ENCODE peak calls at places on chromosome 11, in eight cellular contexts. H is uterus, R is heart right ventricle, O is thoracic aorta, F is breast epithelium, M is aorta, A is pancreas, S is neural progenitor cell. P is an unnamed sample. For H3K4me1, the result is how much of the 10 kb centered on the place peaks cover.

GRCh38 chr11:123301696-123302400 is 106.8 kb upstream of the CLMP start:
- DNase-seq in H (peak), R (peak), O (no peak), F (no peak), M (peak), A (peak), S (peak), P (peak)

GRCh38 chr11:123903932-123904331 is 2.0 kb downstream of the OR8D4 start:
- DNase-seq in H (no peak), R (no peak), O (no peak), F (no peak), M (no peak), A (no peak), S (no peak), P (no peak)

GRCh38 chr11:121485221-121485620 is 32.5 kb upstream of the SORL1-AS1 start:
- DNase-seq in H (no peak), R (no peak), O (no peak), F (no peak), M (no peak), A (no peak), S (no peak), P (no peak)

GRCh38 chr11:94400839-94401772 is at the start of gene GPR83:
- DNase-seq in H (no peak), R (no peak), O (no peak), F (no peak), M (no peak), A (no peak), S (peak), P (no peak)

GRCh38 chr11:2668876-2669275 is 30.9 kb downstream of the KCNQ1OT1 start:
- DNase-seq in H (no peak), R (no peak), O (no peak), F (no peak), M (no peak), A (no peak), S (no peak), P (no peak)

GRCh38 chr11:93487032-93487483 is 56.1 kb downstream of the SMCO4 start:
- DNase-seq in H (peak), R (no peak), O (no peak), F (no peak), M (no peak), A (no peak), S (no peak), P (no peak)

GRCh38 chr11:19635332-19635731 is 77.3 kb upstream of the NAV2 start:
- DNase-seq in H (no peak), R (no peak), O (no peak), F (no peak), M (no peak), A (no peak), S (no peak), P (no peak)

GRCh38 chr11:71372693-71373657 is 75.2 kb downstream of the DHCR7 start:
- DNase-seq in H (no peak), R (no peak), O (no peak), F (no peak), M (no peak), A (no peak), S (peak), P (no peak)

GRCh38 chr11:23021287-23021863 is 161.1 kb upstream of the CCDC179 start:
- DNase-seq in H (no peak), R (no peak), O (no peak), F (no peak), M (no peak), A (no peak), S (peak), P (no peak)

GRCh38 chr11:12160680-12161079 is 50.3 kb downstream of the MICAL2 start:
- DNase-seq in H (peak), R (no peak), O (no peak), F (no peak), M (peak), A (no peak), S (no peak), P (no peak)

GRCh38 chr11:86670179-86670578 is 2.2 kb downstream of the ME3 start:
- DNase-seq in H (no peak), R (no peak), O (no peak), F (no peak), M (no peak), A (no peak), S (no peak), P (no peak)

GRCh38 chr11:86673055-86673843 is 833 bp upstream of the ME3 start:
- DNase-seq in H (no peak), R (no peak), O (no peak), F (no peak), M (no peak), A (no peak), S (no peak), P (no peak)

GRCh38 chr11:86673872-86674750 is 1.7 kb upstream of the ME3 start:
- DNase-seq in H (no peak), R (no peak), O (no peak), F (no peak), M (no peak), A (no peak), S (no peak), P (no peak)

GRCh38 chr11:86671386-86672006 is 920 bp downstream of the ME3 start:
- DNase-seq in H (peak), R (peak), O (no peak), F (peak), M (peak), A (peak), S (peak), P (peak)

GRCh38 chr11:86672007-86672621 is at the start of gene ME3:
- DNase-seq in H (peak), R (peak), O (peak), F (peak), M (peak), A (peak), S (peak), P (peak)
- H3K27ac ChIP-seq in H (peak), R (peak), O (peak), F (peak), M (peak), A (peak), S (no peak), P (peak)

GRCh38 chr11:133928628-133929059 is 28.1 kb downstream of the IGSF9B start:
- DNase-seq in H (no peak), R (no peak), O (no peak), F (peak), M (no peak), A (no peak), S (no peak), P (no peak)
- H3K4me3 ChIP-seq in H (no peak), R (no peak), O (no peak), F (peak), M (no peak), A (no peak), S (no peak), P (no peak)

GRCh38 chr11:61961570-61962212 is 5.7 kb downstream of the FTH1 start:
- DNase-seq in H (peak), R (peak), O (no peak), F (no peak), M (peak), A (no peak), S (no peak), P (no peak)

GRCh38 chr11:61963016-61963281 is 4.5 kb downstream of the FTH1 start:
- DNase-seq in H (no peak), R (no peak), O (no peak), F (no peak), M (peak), A (no peak), S (no peak), P (no peak)

GRCh38 chr11:61963282-61964057 is 4.0 kb downstream of the FTH1 start:
- DNase-seq in H (no peak), R (no peak), O (no peak), F (peak), M (peak), A (no peak), S (no peak), P (no peak)

GRCh38 chr11:61960532-61960931 is 6.9 kb downstream of the FTH1 start:
- DNase-seq in H (no peak), R (no peak), O (no peak), F (no peak), M (peak), A (no peak), S (no peak), P (no peak)

DNA sequence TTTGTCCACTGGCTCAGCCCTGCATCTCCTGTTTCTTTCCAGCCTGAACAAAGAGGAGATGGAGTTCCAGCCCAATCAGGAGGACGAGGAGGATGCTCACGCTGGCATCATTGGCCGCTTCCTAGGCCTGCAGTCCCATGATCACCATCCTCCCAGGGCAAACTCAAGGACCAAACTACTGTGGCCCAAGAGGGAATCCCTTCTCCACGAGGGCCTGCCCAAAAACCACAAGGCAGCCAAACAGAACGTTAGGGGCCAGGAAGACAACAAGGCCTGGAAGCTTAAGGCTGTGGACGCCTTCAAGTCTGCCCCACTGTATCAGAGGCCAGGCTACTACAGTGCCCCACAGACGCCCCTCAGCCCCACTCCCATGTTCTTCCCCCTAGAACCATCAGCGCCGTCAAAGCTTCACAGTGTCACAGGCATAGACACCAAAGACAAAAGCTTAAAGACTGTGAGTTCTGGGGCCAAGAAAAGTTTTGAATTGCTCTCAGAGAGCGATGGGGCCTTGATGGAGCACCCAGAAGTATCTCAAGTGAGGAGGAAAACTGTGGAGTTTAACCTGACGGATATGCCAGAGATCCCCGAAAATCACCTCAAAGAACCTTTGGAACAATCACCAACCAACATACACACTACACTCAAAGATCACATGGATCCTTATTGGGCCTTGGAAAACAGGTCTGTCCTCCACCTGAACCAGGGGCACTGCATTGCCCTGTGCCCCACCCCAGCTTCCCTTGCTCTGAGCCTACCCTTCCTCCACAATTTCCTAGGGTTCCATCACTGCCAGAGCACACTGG is 5.0 kb downstream of the FTH1 start:
- DNase-seq in H (no peak), R (no peak), O (no peak), F (no peak), M (peak), A (no peak), S (no peak), P (no peak)
- H3K4me1 ChIP-seq in H (under half), R (half or more), O (under half), F (under half), M (under half), A (under half), S (under half), P (under half)

GRCh38 chr11:75014129-75014528 is 25.4 kb downstream of the NEU3 start:
- DNase-seq in H (no peak), R (peak), O (no peak), F (no peak), M (no peak), A (no peak), S (no peak), P (no peak)
- H3K27ac ChIP-seq in H (no peak), R (no peak), O (no peak), F (no peak), M (no peak), A (no peak), S (no peak), P (peak)

DNA sequence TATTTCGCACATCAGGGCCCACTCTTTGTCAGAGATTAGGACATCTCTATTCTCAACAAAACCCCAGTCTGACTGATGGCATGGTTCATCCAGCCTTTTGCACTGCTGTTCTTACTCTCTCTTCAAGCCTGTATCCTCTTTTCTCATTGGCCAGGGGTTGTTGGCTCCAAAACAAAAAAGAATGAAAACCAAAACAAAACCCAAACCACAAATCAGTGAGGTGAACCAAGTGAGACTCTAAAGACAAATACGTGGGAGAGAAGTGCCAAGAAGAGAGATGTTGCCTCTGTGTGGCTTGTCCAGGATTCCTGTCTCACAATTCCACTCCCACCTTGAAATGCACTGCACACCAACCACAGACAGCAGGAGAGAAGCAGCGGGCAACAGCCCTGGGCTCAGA is 278.9 kb upstream of the NARS2 start:
- DNase-seq in H (no peak), R (no peak), O (no peak), F (no peak), M (no peak), A (no peak), S (no peak), P (no peak)
- H3K4me3 ChIP-seq in H (no peak), R (no peak), O (no peak), F (no peak), M (no peak), A (no peak), S (no peak), P (no peak)

DNA sequence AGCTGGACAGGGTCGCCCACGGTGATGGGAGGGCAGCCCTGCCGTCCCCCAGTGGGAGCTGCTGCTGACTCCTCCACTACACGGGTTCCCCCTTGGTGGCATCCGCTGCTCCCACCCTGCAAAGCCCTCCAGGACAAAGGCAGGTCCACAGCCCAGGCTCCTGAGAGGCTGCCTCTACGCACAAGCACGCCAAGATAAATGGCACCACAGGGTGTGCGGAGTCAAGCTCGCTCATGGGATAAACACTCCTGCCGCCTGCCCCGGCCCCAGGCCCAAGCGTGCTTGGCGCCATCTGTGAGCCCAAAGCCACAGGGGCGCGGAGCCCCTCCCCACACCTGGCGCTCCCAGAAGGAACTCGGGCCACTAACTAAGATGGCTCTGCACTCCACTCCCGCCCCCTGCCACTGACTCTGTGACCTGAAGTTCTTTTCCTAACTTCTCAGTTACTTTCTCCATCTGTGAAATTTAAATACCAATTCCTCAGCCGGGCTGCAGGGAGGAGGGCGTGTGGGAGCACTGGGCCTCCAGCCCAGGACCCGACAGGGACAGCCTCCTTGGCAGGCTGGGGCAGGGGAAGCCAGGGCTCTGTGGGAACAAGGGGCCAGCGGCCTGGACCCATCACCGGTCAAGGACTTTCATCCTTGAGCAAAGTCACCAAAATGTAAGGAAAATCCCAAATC is 14.9 kb downstream of the EHD1 start:
- DNase-seq in H (no peak), R (no peak), O (no peak), F (no peak), M (no peak), A (no peak), S (peak), P (no peak)
- H3K4me1 ChIP-seq in H (under half), R (half or more), O (half or more), F (under half), M (under half), A (under half), S (under half), P (under half)

GRCh38 chr11:14927146-14927545 is 35.1 kb upstream of the CYP2R1 start:
- DNase-seq in H (no peak), R (no peak), O (no peak), F (no peak), M (no peak), A (no peak), S (no peak), P (no peak)
- H3K27ac ChIP-seq in H (no peak), R (no peak), O (no peak), F (no peak), M (no peak), A (no peak), S (no peak), P (no peak)

GRCh38 chr11:118608268-118609214 is 1.1 kb downstream of the PHLDB1 start:
- DNase-seq in H (peak), R (peak), O (no peak), F (no peak), M (peak), A (no peak), S (peak), P (no peak)

GRCh38 chr11:118606157-118606843 is 1.1 kb upstream of the PHLDB1 start:
- DNase-seq in H (no peak), R (peak), O (no peak), F (no peak), M (no peak), A (peak), S (peak), P (no peak)

GRCh38 chr11:118605116-118605867 is 2.1 kb upstream of the PHLDB1 start:
- DNase-seq in H (peak), R (peak), O (no peak), F (no peak), M (peak), A (no peak), S (peak), P (peak)

GRCh38 chr11:118607401-118608267 is at the start of gene PHLDB1:
- DNase-seq in H (peak), R (peak), O (no peak), F (no peak), M (peak), A (peak), S (peak), P (no peak)

DNA sequence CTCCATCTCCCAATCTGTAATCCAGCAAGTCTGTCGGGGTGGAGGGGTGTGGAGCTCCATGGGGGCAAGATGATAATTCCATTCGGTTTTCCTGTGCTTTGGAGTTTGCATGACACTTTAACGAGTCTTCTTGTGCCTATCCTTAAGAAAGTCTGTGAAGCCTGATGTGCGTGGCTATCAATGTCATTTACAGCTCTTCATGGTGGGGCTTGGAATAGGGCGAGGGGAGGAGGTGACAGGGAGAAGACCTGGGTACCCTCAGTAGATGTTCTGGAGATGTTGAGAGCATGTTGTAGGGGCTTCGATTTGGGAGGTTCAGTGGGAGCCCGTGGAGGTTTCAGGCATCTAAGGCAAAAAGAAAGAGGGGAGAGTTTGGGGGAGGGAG is 579 bp upstream of the PHLDB1 start:
- DNase-seq in H (no peak), R (no peak), O (no peak), F (no peak), M (no peak), A (no peak), S (no peak), P (no peak)
- H3K4me3 ChIP-seq in H (no peak), R (peak), O (no peak), F (peak), M (no peak), A (no peak), S (no peak), P (no peak)

P was measured in lung.